ENCODE peak calls at places on chromosomes 5 and 9, in six cellular contexts. One of them, this sample, is unnamed.

GRCh38 chr5:115579747-115580173 is 22.5 kb downstream of the TICAM2 start:
- DNase-seq in brain microvascular endothelial cell: peak; percentile 64
- DNase-seq in IMR-90: no peak
- DNase-seq in astrocyte of the spinal cord: peak; percentile 48
- DNase-seq in esophagus squamous epithelium: no peak
- DNase-seq in OCI-LY7: no peak
- DNase-seq in this sample: no peak

GRCh38 chr9:101711330-101711941 is 27.0 kb downstream of the GRIN3A start:
- DNase-seq in brain microvascular endothelial cell: no peak
- DNase-seq in astrocyte of the spinal cord: no peak
- DNase-seq in esophagus squamous epithelium: no peak
- DNase-seq in OCI-LY7: peak; percentile 34
- DNase-seq in IMR-90: no peak
- DNase-seq in this sample: peak; percentile 4

GRCh38 chr5:173909205-173909604 is 21.1 kb downstream of the CPEB4 start:
- DNase-seq in IMR-90: no peak
- DNase-seq in esophagus squamous epithelium: no peak
- DNase-seq in OCI-LY7: peak; percentile 57
- DNase-seq in brain microvascular endothelial cell: no peak
- DNase-seq in astrocyte of the spinal cord: no peak
- DNase-seq in this sample: no peak

GRCh38 chr9:35746583-35746982 is 2.4 kb downstream of the GBA2 start:
- DNase-seq in OCI-LY7: no peak
- DNase-seq in esophagus squamous epithelium: no peak
- DNase-seq in IMR-90: no peak
- DNase-seq in brain microvascular endothelial cell: no peak
- DNase-seq in astrocyte of the spinal cord: no peak
- DNase-seq in this sample: no peak

GRCh38 chr9:123389070-123389469 is 33.1 kb downstream of the CRB2 start:
- DNase-seq in OCI-LY7: no peak
- DNase-seq in esophagus squamous epithelium: no peak
- DNase-seq in astrocyte of the spinal cord: no peak
- DNase-seq in IMR-90: no peak
- DNase-seq in brain microvascular endothelial cell: no peak
- DNase-seq in this sample: no peak

GRCh38 chr9:120711841-120712538 is 2.3 kb downstream of the MEGF9 start:
- DNase-seq in OCI-LY7: no peak
- DNase-seq in IMR-90: no peak
- DNase-seq in astrocyte of the spinal cord: no peak
- DNase-seq in esophagus squamous epithelium: no peak
- DNase-seq in brain microvascular endothelial cell: no peak
- DNase-seq in this sample: no peak

GRCh38 chr5:98624145-98624880 is 149.2 kb upstream of the RGMB start:
- DNase-seq in astrocyte of the spinal cord: no peak
- DNase-seq in brain microvascular endothelial cell: no peak
- DNase-seq in IMR-90: peak; percentile 23
- DNase-seq in OCI-LY7: no peak
- DNase-seq in esophagus squamous epithelium: no peak
- DNase-seq in this sample: no peak

GRCh38 chr9:87059740-87060139 is 112.4 kb upstream of the GAS1 start:
- DNase-seq in IMR-90: no peak
- DNase-seq in brain microvascular endothelial cell: no peak
- DNase-seq in esophagus squamous epithelium: no peak
- DNase-seq in OCI-LY7: no peak
- DNase-seq in astrocyte of the spinal cord: no peak
- DNase-seq in this sample: no peak

GRCh38 chr9:114806571-114806970 is 732 bp upstream of the TNFSF15 start:
- DNase-seq in esophagus squamous epithelium: no peak
- DNase-seq in brain microvascular endothelial cell: no peak
- DNase-seq in OCI-LY7: no peak
- DNase-seq in IMR-90: no peak
- DNase-seq in astrocyte of the spinal cord: no peak
- DNase-seq in this sample: no peak

GRCh38 chr5:134174841-134175839 is 1.6 kb downstream of the SKP1 start:
- DNase-seq in astrocyte of the spinal cord: peak; percentile 65
- DNase-seq in esophagus squamous epithelium: no peak
- DNase-seq in brain microvascular endothelial cell: peak; percentile 30
- DNase-seq in IMR-90: peak; percentile 67
- DNase-seq in OCI-LY7: peak; percentile 35
- DNase-seq in this sample: peak; percentile 40

GRCh38 chr9:129012893-129013448 is 15.2 kb downstream of the SH3GLB2 start:
- DNase-seq in esophagus squamous epithelium: no peak
- DNase-seq in astrocyte of the spinal cord: no peak
- DNase-seq in OCI-LY7: no peak
- DNase-seq in brain microvascular endothelial cell: no peak
- DNase-seq in IMR-90: no peak
- DNase-seq in this sample: no peak

GRCh38 chr5:40618926-40619325 is 60.8 kb upstream of the PTGER4 start:
- DNase-seq in esophagus squamous epithelium: no peak
- DNase-seq in brain microvascular endothelial cell: no peak
- DNase-seq in OCI-LY7: no peak
- DNase-seq in IMR-90: no peak
- DNase-seq in astrocyte of the spinal cord: no peak
- DNase-seq in this sample: no peak

GRCh38 chr5:151030377-151030776 is 10.0 kb downstream of the GPX3 start:
- DNase-seq in IMR-90: no peak
- DNase-seq in OCI-LY7: no peak
- DNase-seq in astrocyte of the spinal cord: no peak
- DNase-seq in esophagus squamous epithelium: no peak
- DNase-seq in brain microvascular endothelial cell: no peak
- DNase-seq in this sample: no peak

GRCh38 chr5:27748847-27749246 is 710.5 kb upstream of the CDH9 start:
- DNase-seq in IMR-90: no peak
- DNase-seq in astrocyte of the spinal cord: peak; percentile 10
- DNase-seq in brain microvascular endothelial cell: peak; percentile 41
- DNase-seq in OCI-LY7: no peak
- DNase-seq in esophagus squamous epithelium: no peak
- DNase-seq in this sample: no peak

GRCh38 chr5:179973391-179973790 is 65.7 kb upstream of the TBC1D9B start:
- DNase-seq in IMR-90: no peak
- DNase-seq in brain microvascular endothelial cell: no peak
- DNase-seq in astrocyte of the spinal cord: no peak
- DNase-seq in OCI-LY7: no peak
- DNase-seq in esophagus squamous epithelium: no peak
- DNase-seq in this sample: no peak

GRCh38 chr5:179978792-179979191 is 71.1 kb upstream of the TBC1D9B start:
- DNase-seq in OCI-LY7: no peak
- DNase-seq in esophagus squamous epithelium: no peak
- DNase-seq in brain microvascular endothelial cell: no peak
- DNase-seq in IMR-90: no peak
- DNase-seq in astrocyte of the spinal cord: no peak
- DNase-seq in this sample: no peak

GRCh38 chr5:179974281-179974945 is 66.7 kb upstream of the TBC1D9B start:
- DNase-seq in IMR-90: no peak
- DNase-seq in OCI-LY7: no peak
- DNase-seq in esophagus squamous epithelium: no peak
- DNase-seq in astrocyte of the spinal cord: no peak
- DNase-seq in brain microvascular endothelial cell: no peak
- DNase-seq in this sample: no peak

GRCh38 chr5:179975713-179976030 is 68.0 kb upstream of the TBC1D9B start:
- DNase-seq in esophagus squamous epithelium: no peak
- DNase-seq in brain microvascular endothelial cell: no peak
- DNase-seq in OCI-LY7: no peak
- DNase-seq in IMR-90: no peak
- DNase-seq in astrocyte of the spinal cord: no peak
- DNase-seq in this sample: no peak

GRCh38 chr5:179974946-179975712 is 67.4 kb upstream of the TBC1D9B start:
- DNase-seq in astrocyte of the spinal cord: no peak
- DNase-seq in IMR-90: no peak
- DNase-seq in esophagus squamous epithelium: no peak
- DNase-seq in OCI-LY7: peak; percentile 86
- DNase-seq in brain microvascular endothelial cell: no peak
- DNase-seq in this sample: peak; percentile 6
- TF ChIP-seq CTCF in astrocyte of the spinal cord: peak; percentile 48
- TF ChIP-seq CTCF in IMR-90: peak; percentile 19
- TF ChIP-seq CTCF in esophagus squamous epithelium: peak; percentile 15
- TF ChIP-seq CTCF in OCI-LY7: peak; percentile 89
- TF ChIP-seq CTCF in brain microvascular endothelial cell: peak; percentile 68
- TF ChIP-seq CTCF in this sample: peak; percentile 38

GRCh38 chr9:113501129-113501686 is 37.7 kb downstream of the RGS3 start:
- DNase-seq in IMR-90: no peak
- DNase-seq in brain microvascular endothelial cell: no peak
- DNase-seq in OCI-LY7: no peak
- DNase-seq in astrocyte of the spinal cord: no peak
- DNase-seq in esophagus squamous epithelium: no peak
- DNase-seq in this sample: no peak
- H3K4me3 ChIP-seq in IMR-90: no peak overlapping the region
- H3K4me3 ChIP-seq in brain microvascular endothelial cell: no peak overlapping the region
- H3K4me3 ChIP-seq in OCI-LY7: no peak overlapping the region
- H3K4me3 ChIP-seq in astrocyte of the spinal cord: no peak overlapping the region
- H3K4me3 ChIP-seq in esophagus squamous epithelium: peak overlapping the region; percentile 33
- H3K4me3 ChIP-seq in this sample: no peak overlapping the region

GRCh38 chr5:82257247-82257646 is 20.9 kb downstream of the RPS23 start:
- DNase-seq in OCI-LY7: no peak
- DNase-seq in IMR-90: no peak
- DNase-seq in esophagus squamous epithelium: no peak
- DNase-seq in brain microvascular endothelial cell: no peak
- DNase-seq in astrocyte of the spinal cord: no peak
- DNase-seq in this sample: no peak

GRCh38 chr5:82255844-82256243 is 22.3 kb downstream of the RPS23 start:
- DNase-seq in esophagus squamous epithelium: no peak
- DNase-seq in astrocyte of the spinal cord: no peak
- DNase-seq in IMR-90: no peak
- DNase-seq in OCI-LY7: no peak
- DNase-seq in brain microvascular endothelial cell: no peak
- DNase-seq in this sample: no peak

GRCh38 chr5:82265052-82265451 is 13.1 kb downstream of the RPS23 start:
- DNase-seq in OCI-LY7: no peak
- DNase-seq in esophagus squamous epithelium: no peak
- DNase-seq in IMR-90: peak; percentile 54
- DNase-seq in astrocyte of the spinal cord: no peak
- DNase-seq in brain microvascular endothelial cell: no peak
- DNase-seq in this sample: peak; percentile 54

GRCh38 chr5:82257729-82258128 is 20.4 kb downstream of the RPS23 start:
- DNase-seq in brain microvascular endothelial cell: no peak
- DNase-seq in IMR-90: no peak
- DNase-seq in esophagus squamous epithelium: no peak
- DNase-seq in astrocyte of the spinal cord: no peak
- DNase-seq in OCI-LY7: no peak
- DNase-seq in this sample: no peak

GRCh38 chr5:82259172-82259800 is 18.9 kb downstream of the RPS23 start:
- DNase-seq in astrocyte of the spinal cord: peak; percentile 54
- DNase-seq in IMR-90: peak; percentile 47
- DNase-seq in esophagus squamous epithelium: no peak
- DNase-seq in OCI-LY7: peak; percentile 41
- DNase-seq in brain microvascular endothelial cell: peak; percentile 11
- DNase-seq in this sample: peak; percentile 36
- TF ChIP-seq CTCF in astrocyte of the spinal cord: peak; percentile 53
- TF ChIP-seq CTCF in IMR-90: peak; percentile 57
- TF ChIP-seq CTCF in esophagus squamous epithelium: no peak
- TF ChIP-seq CTCF in OCI-LY7: peak; percentile 85
- TF ChIP-seq CTCF in brain microvascular endothelial cell: peak; percentile 38
- TF ChIP-seq CTCF in this sample: peak; percentile 57

DNA sequence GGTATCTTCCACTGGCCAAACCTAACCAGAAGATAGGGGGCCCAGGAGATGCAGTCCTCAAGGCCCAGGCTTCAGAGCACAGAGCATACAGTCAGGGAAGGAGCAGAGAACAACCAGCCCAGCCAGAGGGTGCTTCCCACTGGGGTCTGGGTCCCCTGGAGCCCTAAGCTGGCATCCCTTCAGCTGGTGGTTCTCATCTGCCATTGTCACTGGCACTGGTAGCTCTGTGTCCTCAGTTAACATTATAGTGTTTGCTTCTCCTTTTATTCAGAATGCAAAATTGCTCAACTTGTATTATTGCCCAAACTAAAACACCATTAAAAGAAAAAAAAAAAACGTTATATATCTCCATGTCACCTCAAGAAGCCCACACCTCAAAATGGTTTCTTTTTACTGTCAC is 219.2 kb downstream of the ENC1 start:
- DNase-seq in brain microvascular endothelial cell: no peak
- DNase-seq in IMR-90: no peak
- DNase-seq in esophagus squamous epithelium: no peak
- DNase-seq in astrocyte of the spinal cord: no peak
- DNase-seq in OCI-LY7: no peak
- DNase-seq in this sample: no peak
- H3K4me3 ChIP-seq in brain microvascular endothelial cell: no peak overlapping the region
- H3K4me3 ChIP-seq in IMR-90: no peak overlapping the region
- H3K4me3 ChIP-seq in esophagus squamous epithelium: no peak overlapping the region
- H3K4me3 ChIP-seq in astrocyte of the spinal cord: no peak overlapping the region
- H3K4me3 ChIP-seq in OCI-LY7: no peak overlapping the region
- H3K4me3 ChIP-seq in this sample: no peak overlapping the region

GRCh38 chr5:146653560-146653959 is 137.6 kb upstream of the GPR151 start:
- DNase-seq in brain microvascular endothelial cell: no peak
- DNase-seq in esophagus squamous epithelium: no peak
- DNase-seq in astrocyte of the spinal cord: no peak
- DNase-seq in OCI-LY7: no peak
- DNase-seq in IMR-90: no peak
- DNase-seq in this sample: no peak
- TF ChIP-seq CTCF in brain microvascular endothelial cell: no peak
- TF ChIP-seq CTCF in esophagus squamous epithelium: no peak
- TF ChIP-seq CTCF in astrocyte of the spinal cord: no peak
- TF ChIP-seq CTCF in OCI-LY7: no peak
- TF ChIP-seq CTCF in IMR-90: no peak
- TF ChIP-seq CTCF in this sample: no peak

DNA sequence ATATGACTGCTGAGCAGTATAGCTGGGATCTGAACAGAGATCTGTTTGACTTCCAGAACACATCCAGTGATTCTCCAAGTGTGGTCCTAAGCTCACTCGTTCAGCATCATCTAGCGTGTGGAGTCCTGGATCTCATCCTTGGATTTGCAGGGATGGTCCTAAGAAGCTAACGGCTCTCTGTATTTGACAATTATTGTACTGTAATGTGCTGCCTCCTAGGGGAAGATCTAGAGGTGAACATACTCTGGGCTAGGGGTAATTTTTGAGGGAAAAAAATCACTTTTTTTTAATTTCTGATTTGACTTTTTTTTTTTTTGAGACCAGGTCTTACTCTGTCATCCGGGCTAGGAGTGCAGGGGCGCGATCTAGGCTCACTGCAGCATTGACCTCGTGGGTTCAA is 1.5 kb downstream of the SLC26A2 start:
- DNase-seq in brain microvascular endothelial cell: peak; percentile 53
- DNase-seq in astrocyte of the spinal cord: peak; percentile 71
- DNase-seq in OCI-LY7: peak; percentile 11
- DNase-seq in esophagus squamous epithelium: no peak
- DNase-seq in IMR-90: peak; percentile 68
- DNase-seq in this sample: peak; percentile 57
- H3K4me3 ChIP-seq in brain microvascular endothelial cell: no peak overlapping the region
- H3K4me3 ChIP-seq in astrocyte of the spinal cord: peak overlapping the region; percentile 78
- H3K4me3 ChIP-seq in OCI-LY7: no peak overlapping the region
- H3K4me3 ChIP-seq in esophagus squamous epithelium: peak overlapping the region; percentile 87
- H3K4me3 ChIP-seq in IMR-90: no peak overlapping the region
- H3K4me3 ChIP-seq in this sample: no peak overlapping the region

GRCh38 chr5:42993516-42994284 is 46.4 kb downstream of the ANXA2R start:
- DNase-seq in esophagus squamous epithelium: peak; percentile 8
- DNase-seq in IMR-90: peak; percentile 89
- DNase-seq in brain microvascular endothelial cell: peak; percentile 69
- DNase-seq in OCI-LY7: peak; percentile 46
- DNase-seq in astrocyte of the spinal cord: peak; percentile 89
- DNase-seq in this sample: peak; percentile 77
- TF ChIP-seq CTCF in esophagus squamous epithelium: no peak
- TF ChIP-seq CTCF in IMR-90: no peak
- TF ChIP-seq CTCF in brain microvascular endothelial cell: no peak
- TF ChIP-seq CTCF in OCI-LY7: no peak
- TF ChIP-seq CTCF in astrocyte of the spinal cord: no peak
- TF ChIP-seq CTCF in this sample: no peak

This sample was measured in AG10803.